ENCODE peak calls at places on chromosomes 12 and 14, in eight cellular contexts. One of them, this sample, is unnamed.
A peak's percentile ranks its signal among the peaks of the same experiment; 100 is the strongest.

GRCh38 chr12:82326905-82327503 is 31.2 kb downstream of the CCDC59 start:
- DNase-seq in WTC11: no peak
- DNase-seq in CD4-positive, alpha-beta T cell: no peak
- DNase-seq in fibroblast of mammary gland: peak; percentile 47
- DNase-seq in progenitor cell of endocrine pancreas: no peak
- DNase-seq in left lung: no peak
- DNase-seq in fibroblast of pulmonary artery: peak; percentile 58
- DNase-seq in activated B cell treated with CpG ODN at 0.5 μM for 24 hours: no peak
- DNase-seq in this sample: no peak

GRCh38 chr12:542290-543113 is 82.8 kb downstream of the B4GALNT3 start:
- DNase-seq in WTC11: no peak
- DNase-seq in CD4-positive, alpha-beta T cell: no peak
- DNase-seq in fibroblast of mammary gland: no peak
- DNase-seq in progenitor cell of endocrine pancreas: no peak
- DNase-seq in left lung: no peak
- DNase-seq in fibroblast of pulmonary artery: no peak
- DNase-seq in activated B cell treated with CpG ODN at 0.5 μM for 24 hours: no peak
- DNase-seq in this sample: no peak

GRCh38 chr14:20434701-20435453 is 1.1 kb downstream of the KLHL33 start:
- DNase-seq in WTC11: peak; percentile 33
- DNase-seq in CD4-positive, alpha-beta T cell: no peak
- DNase-seq in fibroblast of mammary gland: no peak
- DNase-seq in progenitor cell of endocrine pancreas: no peak
- DNase-seq in left lung: no peak
- DNase-seq in fibroblast of pulmonary artery: no peak
- DNase-seq in activated B cell treated with CpG ODN at 0.5 μM for 24 hours: no peak
- DNase-seq in this sample: no peak

GRCh38 chr14:61132894-61133293 is 148.2 kb downstream of the TMEM30B start:
- DNase-seq in WTC11: no peak
- DNase-seq in CD4-positive, alpha-beta T cell: no peak
- DNase-seq in fibroblast of mammary gland: no peak
- DNase-seq in progenitor cell of endocrine pancreas: no peak
- DNase-seq in left lung: no peak
- DNase-seq in fibroblast of pulmonary artery: no peak
- DNase-seq in activated B cell treated with CpG ODN at 0.5 μM for 24 hours: no peak
- DNase-seq in this sample: no peak

GRCh38 chr14:75247286-75247922 is 31.2 kb upstream of the FOS start:
- DNase-seq in WTC11: no peak
- DNase-seq in CD4-positive, alpha-beta T cell: peak; percentile 41
- DNase-seq in fibroblast of mammary gland: no peak
- DNase-seq in progenitor cell of endocrine pancreas: no peak
- DNase-seq in left lung: no peak
- DNase-seq in fibroblast of pulmonary artery: no peak
- DNase-seq in activated B cell treated with CpG ODN at 0.5 μM for 24 hours: no peak
- DNase-seq in this sample: peak; percentile 57

GRCh38 chr12:121114806-121115205 is 17.9 kb upstream of the P2RX7 start:
- DNase-seq in WTC11: no peak
- DNase-seq in CD4-positive, alpha-beta T cell: no peak
- DNase-seq in fibroblast of mammary gland: no peak
- DNase-seq in progenitor cell of endocrine pancreas: no peak
- DNase-seq in left lung: no peak
- DNase-seq in fibroblast of pulmonary artery: no peak
- DNase-seq in activated B cell treated with CpG ODN at 0.5 μM for 24 hours: no peak
- DNase-seq in this sample: no peak

GRCh38 chr12:115012861-115013667 is 329.1 kb upstream of the TBX3 start:
- DNase-seq in WTC11: no peak
- DNase-seq in CD4-positive, alpha-beta T cell: no peak
- DNase-seq in fibroblast of mammary gland: no peak
- DNase-seq in progenitor cell of endocrine pancreas: no peak
- DNase-seq in left lung: no peak
- DNase-seq in fibroblast of pulmonary artery: no peak
- DNase-seq in activated B cell treated with CpG ODN at 0.5 μM for 24 hours: no peak
- DNase-seq in this sample: no peak

GRCh38 chr12:94074216-94074969 is 74.0 kb upstream of the PLXNC1 start:
- DNase-seq in WTC11: no peak
- DNase-seq in CD4-positive, alpha-beta T cell: no peak
- DNase-seq in fibroblast of mammary gland: peak; percentile 72
- DNase-seq in progenitor cell of endocrine pancreas: no peak
- DNase-seq in left lung: peak; percentile 40
- DNase-seq in fibroblast of pulmonary artery: no peak
- DNase-seq in activated B cell treated with CpG ODN at 0.5 μM for 24 hours: no peak
- DNase-seq in this sample: no peak

GRCh38 chr14:72451081-72451972 is 442.6 kb downstream of the DPF3 start:
- DNase-seq in WTC11: no peak
- DNase-seq in CD4-positive, alpha-beta T cell: peak; percentile 22
- DNase-seq in fibroblast of mammary gland: no peak
- DNase-seq in progenitor cell of endocrine pancreas: no peak
- DNase-seq in left lung: no peak
- DNase-seq in fibroblast of pulmonary artery: no peak
- DNase-seq in activated B cell treated with CpG ODN at 0.5 μM for 24 hours: no peak
- DNase-seq in this sample: peak; percentile 40

GRCh38 chr14:50860478-50861086 is 11.3 kb upstream of the ABHD12B start:
- DNase-seq in WTC11: peak; percentile 94
- DNase-seq in CD4-positive, alpha-beta T cell: peak; percentile 83
- DNase-seq in fibroblast of mammary gland: peak; percentile 83
- DNase-seq in progenitor cell of endocrine pancreas: peak; percentile 74
- DNase-seq in left lung: peak; percentile 77
- DNase-seq in fibroblast of pulmonary artery: peak; percentile 87
- DNase-seq in activated B cell treated with CpG ODN at 0.5 μM for 24 hours: peak; percentile 78
- DNase-seq in this sample: peak; percentile 82

GRCh38 chr14:20679907-20680306 is 4.5 kb upstream of the RNASE4 start:
- DNase-seq in WTC11: peak; percentile 42
- DNase-seq in CD4-positive, alpha-beta T cell: no peak
- DNase-seq in fibroblast of mammary gland: peak; percentile 66
- DNase-seq in progenitor cell of endocrine pancreas: no peak
- DNase-seq in left lung: no peak
- DNase-seq in fibroblast of pulmonary artery: peak; percentile 28
- DNase-seq in activated B cell treated with CpG ODN at 0.5 μM for 24 hours: no peak
- DNase-seq in this sample: no peak

GRCh38 chr12:64672925-64673409 is 62.7 kb downstream of the RASSF3 start:
- DNase-seq in WTC11: no peak
- DNase-seq in CD4-positive, alpha-beta T cell: peak; percentile 43
- DNase-seq in fibroblast of mammary gland: peak; percentile 20
- DNase-seq in progenitor cell of endocrine pancreas: no peak
- DNase-seq in left lung: peak; percentile 45
- DNase-seq in fibroblast of pulmonary artery: peak; percentile 65
- DNase-seq in activated B cell treated with CpG ODN at 0.5 μM for 24 hours: no peak
- DNase-seq in this sample: no peak

GRCh38 chr12:64828713-64829112 is 4.3 kb downstream of the TBC1D30 start:
- DNase-seq in WTC11: no peak
- DNase-seq in CD4-positive, alpha-beta T cell: no peak
- DNase-seq in fibroblast of mammary gland: no peak
- DNase-seq in progenitor cell of endocrine pancreas: no peak
- DNase-seq in left lung: no peak
- DNase-seq in fibroblast of pulmonary artery: no peak
- DNase-seq in activated B cell treated with CpG ODN at 0.5 μM for 24 hours: no peak
- DNase-seq in this sample: no peak

GRCh38 chr12:65826513-65827171 is 2.4 kb downstream of the HMGA2 start:
- DNase-seq in WTC11: no peak
- DNase-seq in CD4-positive, alpha-beta T cell: no peak
- DNase-seq in fibroblast of mammary gland: peak; percentile 80
- DNase-seq in progenitor cell of endocrine pancreas: no peak
- DNase-seq in left lung: no peak
- DNase-seq in fibroblast of pulmonary artery: peak; percentile 59
- DNase-seq in activated B cell treated with CpG ODN at 0.5 μM for 24 hours: no peak
- DNase-seq in this sample: no peak

DNA sequence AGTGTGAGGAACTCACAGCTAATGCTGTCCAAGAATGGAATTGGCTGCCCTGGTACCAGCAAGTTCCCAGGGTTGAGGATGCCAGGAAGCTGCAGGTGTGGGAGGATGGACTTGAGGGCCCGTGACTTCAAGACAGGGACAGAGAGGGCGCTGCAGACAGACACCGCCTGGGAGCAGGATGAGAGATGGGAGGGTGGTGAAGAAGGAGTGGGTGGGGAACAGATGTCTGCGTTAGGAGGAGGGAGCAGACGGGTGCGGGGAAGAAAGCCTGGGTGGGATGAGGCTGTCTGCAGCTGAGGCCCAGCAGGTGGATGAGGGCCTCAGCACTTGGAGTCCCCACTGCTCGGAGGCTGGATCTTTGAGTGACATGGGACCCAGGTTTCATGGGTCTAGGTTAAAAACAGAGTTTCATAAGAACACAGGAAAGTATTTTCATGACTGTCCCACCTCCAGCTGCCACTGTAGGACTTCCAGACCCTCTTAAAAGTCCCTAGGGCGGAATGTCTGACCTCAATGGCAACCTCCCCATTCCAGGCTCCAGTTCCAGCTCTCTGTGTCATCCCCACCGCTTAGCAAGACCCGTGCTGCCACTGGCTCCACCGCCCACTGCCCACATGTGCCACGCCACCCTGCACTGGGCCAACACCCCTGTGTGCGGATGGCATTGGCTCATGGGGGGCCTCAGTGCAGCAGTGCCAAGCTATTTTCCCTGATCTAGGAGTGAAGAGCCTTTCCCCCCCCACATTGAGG is 70.3 kb upstream of the SCN8A start:
- DNase-seq in WTC11: peak; percentile 62
- DNase-seq in CD4-positive, alpha-beta T cell: no peak
- DNase-seq in fibroblast of mammary gland: no peak
- DNase-seq in progenitor cell of endocrine pancreas: no peak
- DNase-seq in left lung: no peak
- DNase-seq in fibroblast of pulmonary artery: no peak
- DNase-seq in activated B cell treated with CpG ODN at 0.5 μM for 24 hours: no peak
- DNase-seq in this sample: no peak
- TF ChIP-seq CTCF in WTC11: no peak
- TF ChIP-seq CTCF in CD4-positive, alpha-beta T cell: no peak
- TF ChIP-seq CTCF in fibroblast of mammary gland: no peak
- TF ChIP-seq CTCF in progenitor cell of endocrine pancreas: no peak
- TF ChIP-seq CTCF in left lung: no peak
- TF ChIP-seq CTCF in fibroblast of pulmonary artery: no peak
- TF ChIP-seq CTCF in activated B cell treated with CpG ODN at 0.5 μM for 24 hours: no peak
- TF ChIP-seq CTCF in this sample: no peak

DNA sequence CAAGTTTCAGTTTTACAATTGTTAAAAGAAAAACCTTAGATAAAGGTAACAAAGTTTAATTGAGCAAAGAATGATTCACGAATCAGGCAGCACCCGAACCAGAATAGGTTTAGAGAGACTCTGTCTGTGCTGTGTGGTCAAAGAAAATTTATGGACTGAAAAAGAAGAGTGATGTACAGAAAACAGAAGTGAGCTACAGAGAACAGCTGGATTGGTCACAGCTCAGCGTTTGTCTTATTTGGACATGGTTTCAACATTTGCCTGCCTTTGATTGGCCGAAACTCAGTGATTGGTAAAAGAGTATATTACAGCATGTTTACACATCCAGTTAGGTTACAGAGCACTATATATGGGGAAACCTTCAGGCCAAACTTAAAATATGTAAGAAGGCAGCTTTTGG is 703.2 kb upstream of the STXBP6 start:
- DNase-seq in WTC11: no peak
- DNase-seq in CD4-positive, alpha-beta T cell: no peak
- DNase-seq in fibroblast of mammary gland: no peak
- DNase-seq in progenitor cell of endocrine pancreas: no peak
- DNase-seq in left lung: no peak
- DNase-seq in fibroblast of pulmonary artery: no peak
- DNase-seq in activated B cell treated with CpG ODN at 0.5 μM for 24 hours: no peak
- DNase-seq in this sample: no peak
- TF ChIP-seq CTCF in WTC11: no peak
- TF ChIP-seq CTCF in CD4-positive, alpha-beta T cell: no peak
- TF ChIP-seq CTCF in fibroblast of mammary gland: no peak
- TF ChIP-seq CTCF in progenitor cell of endocrine pancreas: no peak
- TF ChIP-seq CTCF in left lung: no peak
- TF ChIP-seq CTCF in fibroblast of pulmonary artery: no peak
- TF ChIP-seq CTCF in activated B cell treated with CpG ODN at 0.5 μM for 24 hours: no peak
- TF ChIP-seq CTCF in this sample: no peak

GRCh38 chr14:49460647-49461046 is 125.5 kb downstream of the RPS29 start:
- DNase-seq in WTC11: no peak
- DNase-seq in CD4-positive, alpha-beta T cell: no peak
- DNase-seq in fibroblast of mammary gland: no peak
- DNase-seq in progenitor cell of endocrine pancreas: no peak
- DNase-seq in left lung: no peak
- DNase-seq in fibroblast of pulmonary artery: no peak
- DNase-seq in activated B cell treated with CpG ODN at 0.5 μM for 24 hours: no peak
- DNase-seq in this sample: no peak

GRCh38 chr14:49463146-49463545 is 123.0 kb downstream of the RPS29 start:
- DNase-seq in WTC11: no peak
- DNase-seq in CD4-positive, alpha-beta T cell: no peak
- DNase-seq in fibroblast of mammary gland: no peak
- DNase-seq in progenitor cell of endocrine pancreas: no peak
- DNase-seq in left lung: no peak
- DNase-seq in fibroblast of pulmonary artery: no peak
- DNase-seq in activated B cell treated with CpG ODN at 0.5 μM for 24 hours: no peak
- DNase-seq in this sample: no peak

GRCh38 chr14:49456589-49456988 is 129.6 kb downstream of the RPS29 start:
- DNase-seq in WTC11: no peak
- DNase-seq in CD4-positive, alpha-beta T cell: no peak
- DNase-seq in fibroblast of mammary gland: no peak
- DNase-seq in progenitor cell of endocrine pancreas: no peak
- DNase-seq in left lung: no peak
- DNase-seq in fibroblast of pulmonary artery: no peak
- DNase-seq in activated B cell treated with CpG ODN at 0.5 μM for 24 hours: no peak
- DNase-seq in this sample: no peak

GRCh38 chr14:49464885-49465284 is 121.3 kb downstream of the RPS29 start:
- DNase-seq in WTC11: peak; percentile 47
- DNase-seq in CD4-positive, alpha-beta T cell: no peak
- DNase-seq in fibroblast of mammary gland: peak; percentile 3
- DNase-seq in progenitor cell of endocrine pancreas: no peak
- DNase-seq in left lung: no peak
- DNase-seq in fibroblast of pulmonary artery: peak; percentile 4
- DNase-seq in activated B cell treated with CpG ODN at 0.5 μM for 24 hours: no peak
- DNase-seq in this sample: no peak

GRCh38 chr14:49461529-49462401 is 124.4 kb downstream of the RPS29 start:
- DNase-seq in WTC11: peak; percentile 31
- DNase-seq in CD4-positive, alpha-beta T cell: peak; percentile 35
- DNase-seq in fibroblast of mammary gland: peak; percentile 82
- DNase-seq in progenitor cell of endocrine pancreas: no peak
- DNase-seq in left lung: no peak
- DNase-seq in fibroblast of pulmonary artery: peak; percentile 89
- DNase-seq in activated B cell treated with CpG ODN at 0.5 μM for 24 hours: no peak
- DNase-seq in this sample: no peak
- TF ChIP-seq CTCF in WTC11: peak; percentile 43
- TF ChIP-seq CTCF in CD4-positive, alpha-beta T cell: peak; percentile 73
- TF ChIP-seq CTCF in fibroblast of mammary gland: peak; percentile 77
- TF ChIP-seq CTCF in progenitor cell of endocrine pancreas: peak; percentile 69
- TF ChIP-seq CTCF in left lung: peak; percentile 65
- TF ChIP-seq CTCF in fibroblast of pulmonary artery: peak; percentile 83
- TF ChIP-seq CTCF in activated B cell treated with CpG ODN at 0.5 μM for 24 hours: peak; percentile 62
- TF ChIP-seq CTCF in this sample: peak; percentile 69

GRCh38 chr14:73526036-73526984 is 10.6 kb upstream of the ACOT1 start:
- DNase-seq in WTC11: no peak
- DNase-seq in CD4-positive, alpha-beta T cell: no peak
- DNase-seq in fibroblast of mammary gland: peak; percentile 49
- DNase-seq in progenitor cell of endocrine pancreas: no peak
- DNase-seq in left lung: peak; percentile 70
- DNase-seq in fibroblast of pulmonary artery: no peak
- DNase-seq in activated B cell treated with CpG ODN at 0.5 μM for 24 hours: no peak
- DNase-seq in this sample: no peak

GRCh38 chr14:73524493-73524892 is 12.4 kb upstream of the ACOT1 start:
- DNase-seq in WTC11: no peak
- DNase-seq in CD4-positive, alpha-beta T cell: no peak
- DNase-seq in fibroblast of mammary gland: no peak
- DNase-seq in progenitor cell of endocrine pancreas: no peak
- DNase-seq in left lung: peak; percentile 78
- DNase-seq in fibroblast of pulmonary artery: no peak
- DNase-seq in activated B cell treated with CpG ODN at 0.5 μM for 24 hours: no peak
- DNase-seq in this sample: no peak

DNA sequence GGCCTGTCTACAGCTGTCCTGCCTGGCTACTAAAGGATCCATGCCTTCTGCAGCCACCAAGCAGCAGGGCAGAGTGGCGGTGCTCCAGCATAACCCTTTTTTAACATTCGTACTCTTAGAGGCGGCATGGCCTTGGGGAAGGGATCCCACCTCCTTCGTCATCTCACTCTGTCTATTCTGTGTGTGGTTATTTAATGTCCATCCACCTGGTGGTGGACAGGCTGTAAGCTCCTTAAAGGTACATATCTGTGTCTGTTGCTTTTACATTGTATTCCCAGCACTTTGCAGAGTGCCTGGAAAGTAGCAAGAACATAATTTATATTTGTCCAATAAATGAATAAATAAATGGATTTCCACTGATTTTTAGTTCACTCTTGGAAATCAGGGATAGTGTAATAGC is 15.7 kb upstream of the ACOT1 start:
- DNase-seq in WTC11: no peak
- DNase-seq in CD4-positive, alpha-beta T cell: no peak
- DNase-seq in fibroblast of mammary gland: no peak
- DNase-seq in progenitor cell of endocrine pancreas: no peak
- DNase-seq in left lung: no peak
- DNase-seq in fibroblast of pulmonary artery: no peak
- DNase-seq in activated B cell treated with CpG ODN at 0.5 μM for 24 hours: no peak
- DNase-seq in this sample: no peak
- TF ChIP-seq CTCF in WTC11: no peak
- TF ChIP-seq CTCF in CD4-positive, alpha-beta T cell: no peak
- TF ChIP-seq CTCF in fibroblast of mammary gland: no peak
- TF ChIP-seq CTCF in progenitor cell of endocrine pancreas: no peak
- TF ChIP-seq CTCF in left lung: no peak
- TF ChIP-seq CTCF in fibroblast of pulmonary artery: no peak
- TF ChIP-seq CTCF in activated B cell treated with CpG ODN at 0.5 μM for 24 hours: no peak
- TF ChIP-seq CTCF in this sample: no peak

This sample was measured in natural killer cell.